ENCODE peak calls at places on chromosomes 4 and X, in eight cellular contexts. W is NCI-H2227 treated with DMSO at 0.1 percent for 48 hours; L is mucosa of descending colon; K is iris pigment epithelial cell; M is HepG2; V is NCI-H187; T is effector memory CD4-positive, alpha-beta T cell; E is HCT116. O is an unnamed sample.

GRCh38 chr4:77154074-77154473 is 2.9 kb upstream of the CCNG2 start:
- DNase-seq in L (no peak), E (no peak), W (no peak), M (no peak), K (no peak), V (no peak), T (no peak), O (no peak)

GRCh38 chr4:182320092-182320491 is 76.9 kb downstream of the TENM3 start:
- DNase-seq in M (no peak), K (no peak), W (no peak), T (no peak), E (no peak), V (no peak), L (no peak), O (no peak)

GRCh38 chr4:83115000-83115399 is 471 bp upstream of the PLAC8 start:
- DNase-seq in W (no peak), K (peak), E (no peak), M (no peak), V (no peak), L (no peak), T (no peak), O (peak)

GRCh38 chrX:69173906-69174305 is 8.7 kb upstream of the PJA1 start:
- DNase-seq in K (no peak), E (no peak), L (no peak), T (no peak), W (peak), V (no peak), M (no peak), O (no peak)

GRCh38 chr4:38538517-38538916 is 125.5 kb upstream of the KLF3 start:
- DNase-seq in E (no peak), M (no peak), K (no peak), L (no peak), V (no peak), T (no peak), W (no peak), O (no peak)

GRCh38 chr4:149831656-149832208 is 16.1 kb upstream of the IQCM start:
- DNase-seq in T (no peak), E (no peak), K (no peak), M (no peak), W (no peak), L (no peak), V (no peak), O (peak)

GRCh38 chr4:159355456-159355855 is 252.6 kb downstream of the RAPGEF2 start:
- DNase-seq in M (no peak), L (no peak), K (no peak), V (no peak), W (no peak), T (no peak), E (no peak), O (no peak)

GRCh38 chr4:185504098-185505047 is 30.9 kb downstream of the PDLIM3 start:
- DNase-seq in M (peak), L (peak), W (peak), K (no peak), T (no peak), E (peak), V (no peak), O (no peak)

GRCh38 chrX:107743995-107744394 is 31.6 kb downstream of the TSC22D3 start:
- DNase-seq in L (no peak), K (no peak), E (no peak), W (no peak), M (no peak), T (no peak), V (no peak), O (no peak)

O was measured in bronchial epithelial cell.